ENCODE peak calls at places on chromosomes 16 and 17, in six cellular contexts. Z is dermis blood vessel endothelial cell, A is adipocyte, Q is Ammon's horn, R is posterior cingulate gyrus, N is right cardiac atrium. I is an unnamed sample.

GRCh38 chr17:81299846-81300585 is 4.9 kb upstream of the SLC38A10 start:
- DNase-seq in Z (no peak), A (no peak), Q (no peak), R (no peak), N (peak), I (no peak)

GRCh38 chr17:15999974-16000827 is 577 bp downstream of the TTC19 start:
- DNase-seq in Z (peak), A (peak), Q (peak), R (no peak), N (peak), I (peak)

GRCh38 chr16:24504467-24505345 is 34.7 kb upstream of the RBBP6 start:
- DNase-seq in Z (peak), A (peak), Q (peak), R (peak), N (peak), I (peak)

GRCh38 chr17:19331134-19331533 is 31.4 kb downstream of the B9D1 start:
- DNase-seq in Z (no peak), A (peak), Q (no peak), R (no peak), N (no peak), I (no peak)

GRCh38 chr17:80311216-80311827 is 50.7 kb downstream of the RNF213 start:
- DNase-seq in Z (no peak), A (no peak), Q (no peak), R (no peak), N (no peak), I (no peak)

GRCh38 chr16:65071371-65072311 is 50.2 kb downstream of the CDH11 start:
- DNase-seq in Z (no peak), A (no peak), Q (peak), R (peak), N (peak), I (peak)

GRCh38 chr16:66927012-66927436 is 1.7 kb upstream of the RRAD start:
- DNase-seq in Z (peak), A (peak), Q (no peak), R (no peak), N (peak), I (no peak)

GRCh38 chr16:53892155-53892554 is 188.2 kb downstream of the FTO start:
- DNase-seq in Z (peak), A (peak), Q (peak), R (no peak), N (no peak), I (peak)

GRCh38 chr16:20598832-20599469 is 22.8 kb upstream of the ACSM2B start:
- DNase-seq in Z (no peak), A (no peak), Q (no peak), R (no peak), N (no peak), I (no peak)

GRCh38 chr17:38911081-38911730 is 14.2 kb upstream of the LASP1NB start:
- DNase-seq in Z (no peak), A (no peak), Q (no peak), R (peak), N (peak), I (no peak)

GRCh38 chr16:50496990-50497389 is 51.2 kb upstream of the NKD1 start:
- DNase-seq in Z (no peak), A (no peak), Q (no peak), R (no peak), N (no peak), I (no peak)

GRCh38 chr17:42475853-42476252 is 17.2 kb downstream of the ATP6V0A1 start:
- DNase-seq in Z (no peak), A (no peak), Q (peak), R (no peak), N (no peak), I (peak)

GRCh38 chr16:27431773-27432599 is 30.0 kb downstream of the IL21R start:
- DNase-seq in Z (no peak), A (no peak), Q (no peak), R (no peak), N (no peak), I (no peak)

GRCh38 chr17:81665205-81666091 is 957 bp downstream of the OXLD1 start:
- DNase-seq in Z (peak), A (peak), Q (no peak), R (peak), N (peak), I (no peak)

GRCh38 chr16:27285676-27286196 is 17.2 kb upstream of the NSMCE1 start:
- DNase-seq in Z (no peak), A (no peak), Q (peak), R (no peak), N (peak), I (peak)

GRCh38 chr16:66606000-66606751 is 1.7 kb downstream of the CMTM3 start:
- DNase-seq in Z (peak), A (peak), Q (no peak), R (no peak), N (no peak), I (no peak)

GRCh38 chr16:84386044-84386443 is 17.7 kb downstream of the ATP2C2 start:
- DNase-seq in Z (no peak), A (no peak), Q (no peak), R (no peak), N (no peak), I (no peak)

GRCh38 chr17:1179112-1179634 is 608 bp downstream of the ABR start:
- DNase-seq in Z (no peak), A (peak), Q (no peak), R (no peak), N (no peak), I (no peak)

GRCh38 chr17:16286947-16287562 is 66.2 kb downstream of the CENPV start:
- DNase-seq in Z (peak), A (peak), Q (no peak), R (no peak), N (peak), I (no peak)